ENCODE peak calls at places on chromosomes 5 and 9, in ten cellular contexts. Y is K562, Z is SK-N-SH, F is tibial nerve, J is A549, D is suprapubic skin, N is transverse colon, B is sigmoid colon, P is stomach, O is GM12878. T is an unnamed sample.

GRCh38 chr9:93096811-93097382 is 880 bp downstream of the CARD19 start:
- DNase-seq in D (no peak), B (peak; percentile 69), Y (no peak), J (no peak), F (no peak), O (no peak), P (no peak), Z (no peak), N (no peak), T (peak; percentile 63)

GRCh38 chr5:76402251-76402879 is 720 bp upstream of the IQGAP2 start:
- DNase-seq in O (peak; percentile 85), Y (peak; percentile 89), B (no peak), Z (peak; percentile 64), J (peak; percentile 21), F (no peak), D (no peak), N (peak; percentile 69), P (peak; percentile 64), T (peak; percentile 36)

GRCh38 chr5:76813982-76814562 is 4.8 kb upstream of the F2RL1 start:
- DNase-seq in J (peak; percentile 92), Y (no peak), O (no peak), Z (no peak), P (no peak), N (no peak), D (no peak), B (no peak), F (no peak), T (no peak)

GRCh38 chr5:82164109-82164956 is 113.8 kb downstream of the RPS23 start:
- DNase-seq in J (peak; percentile 86), O (no peak), D (no peak), Y (no peak), N (no peak), Z (no peak), B (no peak), P (no peak), F (no peak), T (no peak)

GRCh38 chr5:9596833-9597232 is 33.3 kb downstream of the TAS2R1 start:
- DNase-seq in F (no peak), N (no peak), Z (peak; percentile 30), D (no peak), B (no peak), Y (no peak), P (no peak), J (no peak), O (no peak), T (no peak)

GRCh38 chr5:180331647-180331950 is 21.5 kb downstream of the GFPT2 start:
- DNase-seq in Y (no peak), O (no peak), B (no peak), F (no peak), N (no peak), D (no peak), P (no peak), Z (no peak), J (peak; percentile 33), T (no peak)

GRCh38 chr9:33024126-33024965 is 727 bp upstream of the DNAJA1 start:
- DNase-seq in F (no peak), O (no peak), N (peak; percentile 26), P (no peak), D (no peak), Y (no peak), Z (peak; percentile 63), B (peak; percentile 67), J (peak; percentile 35), T (peak; percentile 48)

GRCh38 chr5:103375356-103375755 is 116.8 kb downstream of the MACIR start:
- DNase-seq in J (peak; percentile 4), Y (peak; percentile 8), D (no peak), P (no peak), F (no peak), N (no peak), B (no peak), Z (no peak), O (no peak), T (no peak)

GRCh38 chr5:91307023-91307422 is 76.1 kb downstream of the ARRDC3 start:
- DNase-seq in F (peak; percentile 36), P (no peak), O (no peak), Y (no peak), J (peak; percentile 32), B (peak; percentile 90), D (peak; percentile 88), Z (no peak), N (peak; percentile 24), T (peak; percentile 63)
- TF ChIP-seq EP300 in F (no peak), P (no peak), O (no peak), Y (no peak), J (no peak), B (no peak), D (no peak), Z (no peak), N (no peak), T (no peak)

DNA sequence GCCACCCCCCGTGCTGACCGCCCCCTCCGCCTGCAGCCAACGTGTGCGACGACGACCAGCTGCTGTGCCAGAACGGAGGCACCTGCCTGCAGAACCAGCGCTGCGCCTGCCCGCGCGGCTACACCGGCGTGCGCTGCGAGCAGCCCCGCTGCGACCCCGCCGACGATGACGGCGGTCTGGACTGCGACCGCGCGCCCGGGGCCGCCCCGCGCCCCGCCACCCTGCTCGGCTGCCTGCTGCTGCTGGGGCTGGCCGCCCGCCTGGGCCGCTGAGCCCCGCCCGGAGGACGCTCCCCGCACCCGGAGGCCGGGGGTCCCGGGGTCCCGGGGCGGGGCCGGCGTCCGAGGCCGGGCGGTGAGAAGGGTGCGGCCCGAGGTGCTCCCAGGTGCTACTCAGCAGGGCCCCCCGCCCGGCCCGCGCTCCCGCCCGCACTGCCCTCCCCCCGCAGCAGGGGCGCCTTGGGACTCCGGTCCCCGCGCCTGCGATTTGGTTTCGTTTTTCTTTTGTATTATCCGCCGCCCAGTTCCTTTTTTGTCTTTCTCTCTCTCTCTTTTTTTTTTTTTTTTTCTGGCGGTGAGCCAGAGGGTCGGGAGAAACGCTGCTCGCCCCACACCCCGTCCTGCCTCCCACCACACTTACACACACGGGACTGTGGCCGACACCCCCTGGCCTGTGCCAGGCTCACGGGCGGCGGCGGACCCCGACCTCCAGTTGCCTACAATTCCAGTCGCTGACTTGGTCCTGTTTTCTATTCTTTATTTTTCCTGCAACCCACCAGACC is 80.2 kb downstream of the NTNG2 start:
- DNase-seq in Z (peak; percentile 67), N (peak; percentile 52), J (no peak), P (peak; percentile 51), O (no peak), D (peak; percentile 79), B (no peak), Y (peak; percentile 46), F (no peak), T (peak; percentile 64)
- H3K4me1 ChIP-seq in Z (no peaks in the 10 kb centered on the region), N (peaks cover 16% of the 10 kb centered on the region), J (peaks cover 16% of the 10 kb centered on the region), P (peaks cover 15% of the 10 kb centered on the region), O (peaks cover 3% of the 10 kb centered on the region), D (peaks cover 32% of the 10 kb centered on the region), B (no peaks in the 10 kb centered on the region), Y (peaks cover 48% of the 10 kb centered on the region), F (no peaks in the 10 kb centered on the region), T (peaks cover 5% of the 10 kb centered on the region)

DNA sequence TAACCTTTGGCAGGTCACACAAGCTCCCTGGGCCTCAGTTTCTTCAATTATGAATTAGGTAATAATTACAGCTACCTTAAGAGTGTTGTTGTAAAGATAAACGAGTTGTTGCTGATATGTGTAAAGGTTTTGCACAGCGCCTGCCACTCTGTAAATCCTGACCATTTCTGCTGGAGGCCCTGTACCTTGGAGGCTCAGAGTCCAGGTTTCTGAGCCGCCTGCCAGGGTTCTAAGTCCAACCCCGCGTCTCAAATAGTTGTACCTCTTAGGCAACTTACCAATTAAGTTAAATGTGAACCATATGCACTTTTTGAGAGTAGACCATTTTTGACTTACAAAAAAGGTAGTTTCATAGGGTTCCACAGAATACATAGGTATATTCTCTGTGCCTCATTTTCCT is 156.8 kb upstream of the KLF9 start:
- DNase-seq in B (no peak), Y (no peak), P (no peak), N (no peak), F (no peak), J (no peak), O (no peak), Z (no peak), D (no peak), T (no peak)
- TF ChIP-seq CTCF in B (no peak), Y (no peak), P (no peak), N (no peak), F (no peak), J (no peak), O (no peak), Z (no peak), D (no peak), T (no peak)

GRCh38 chr5:143217065-143217803 is 186.3 kb downstream of the NR3C1 start:
- DNase-seq in B (no peak), O (no peak), Y (no peak), Z (no peak), F (no peak), J (no peak), N (no peak), D (no peak), P (no peak), T (no peak)

GRCh38 chr5:143219696-143220095 is 183.8 kb downstream of the NR3C1 start:
- DNase-seq in J (no peak), O (no peak), B (no peak), Z (no peak), D (no peak), Y (no peak), P (no peak), F (no peak), N (no peak), T (no peak)

GRCh38 chr5:143216211-143216610 is 187.3 kb downstream of the NR3C1 start:
- DNase-seq in B (no peak), Y (no peak), J (no peak), D (no peak), Z (no peak), F (no peak), N (no peak), P (no peak), O (no peak), T (no peak)

GRCh38 chr5:143218563-143219170 is 184.8 kb downstream of the NR3C1 start:
- DNase-seq in N (no peak), J (no peak), Y (no peak), B (no peak), Z (no peak), D (no peak), F (no peak), P (no peak), O (no peak), T (no peak)

DNA sequence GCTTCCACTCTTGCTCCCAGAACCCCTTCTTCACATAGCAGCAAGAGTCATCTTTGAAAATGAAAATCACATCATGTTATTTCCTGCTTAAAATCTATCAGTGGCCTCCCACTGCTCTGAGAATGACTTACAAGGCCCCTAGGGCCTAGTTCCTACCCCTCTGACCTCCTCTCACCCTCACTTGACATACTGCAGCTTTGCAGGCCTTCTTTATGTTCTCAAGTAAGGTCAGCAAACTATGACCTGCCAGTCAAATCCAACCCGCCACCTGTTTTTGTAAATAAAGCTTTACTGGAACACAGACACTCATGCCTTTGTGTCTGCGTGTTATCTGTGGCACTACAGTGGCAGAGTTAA is 185.7 kb downstream of the NR3C1 start:
- DNase-seq in N (no peak), B (no peak), Z (no peak), D (no peak), J (no peak), Y (no peak), P (no peak), O (peak; percentile 68), F (no peak), T (no peak)
- TF ChIP-seq EP300 in N (no peak), B (no peak), Z (no peak), D (no peak), J (no peak), Y (no peak), P (no peak), O (no peak), F (no peak), T (no peak)

DNA sequence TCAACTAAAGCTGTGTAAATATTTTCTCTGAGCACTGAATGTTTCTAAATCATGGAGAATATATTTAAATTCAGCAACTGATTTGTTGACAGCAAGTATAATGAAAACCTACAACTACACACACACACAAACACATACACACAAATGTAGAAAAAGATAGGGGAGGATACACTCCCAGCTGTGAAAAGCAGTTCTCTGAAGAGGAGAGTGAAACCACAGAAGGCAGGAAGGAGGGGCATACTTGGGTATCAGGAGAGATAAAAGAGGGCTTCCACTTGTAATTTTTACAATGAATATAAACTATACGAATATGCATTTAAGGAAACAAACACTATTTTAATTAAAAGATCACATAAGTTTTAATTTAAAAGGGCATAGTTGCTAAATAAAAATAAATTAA is 227.8 kb upstream of the SLC24A2 start:
- DNase-seq in P (no peak), B (no peak), J (no peak), O (no peak), D (no peak), Y (no peak), N (no peak), Z (no peak), F (no peak), T (no peak)
- H3K4me1 ChIP-seq in P (no peaks in the 10 kb centered on the region), B (no peaks in the 10 kb centered on the region), J (no peaks in the 10 kb centered on the region), O (no peaks in the 10 kb centered on the region), D (no peaks in the 10 kb centered on the region), Y (no peaks in the 10 kb centered on the region), N (no peaks in the 10 kb centered on the region), Z (no peaks in the 10 kb centered on the region), F (no peaks in the 10 kb centered on the region), T (no peaks in the 10 kb centered on the region)

T was measured in ovary.